ENCODE peak calls at places on chromosomes 11 and 22, in six cellular contexts. B is astrocyte of the spinal cord, N is OCI-LY7, J is testis, Y is heart left ventricle, S is astrocyte. E is an unnamed sample.

GRCh38 chr22:38777087-38777671 is 16.8 kb downstream of the DNAL4 start:
- DNase-seq in N (no peak), J (no peak), B (no peak), S (no peak), Y (peak), E (no peak)

GRCh38 chr22:30020511-30020910 is 59.8 kb upstream of the HORMAD2 start:
- DNase-seq in Y (no peak), J (no peak), N (no peak), S (no peak), B (no peak), E (no peak)

GRCh38 chr22:20066617-20067383 is 13.2 kb upstream of the DGCR8 start:
- DNase-seq in J (no peak), B (no peak), Y (no peak), N (no peak), S (no peak), E (no peak)

GRCh38 chr11:10602945-10603344 is 34.5 kb upstream of the LYVE1 start:
- DNase-seq in S (no peak), B (no peak), N (no peak), Y (no peak), J (no peak), E (no peak)

GRCh38 chr22:42697542-42698013 is 23.1 kb downstream of the A4GALT start:
- DNase-seq in Y (peak), J (peak), B (peak), N (no peak), S (peak), E (peak)

GRCh38 chr11:103281301-103281700 is 172.1 kb downstream of the DYNC2H1 start:
- DNase-seq in J (no peak), S (no peak), N (no peak), Y (no peak), B (no peak), E (no peak)

GRCh38 chr11:71190551-71190950 is 61.8 kb downstream of the SHANK2 start:
- DNase-seq in J (no peak), B (no peak), Y (no peak), S (no peak), N (no peak), E (no peak)

GRCh38 chr11:93089474-93090102 is 108.2 kb downstream of the SLC36A4 start:
- DNase-seq in S (peak), J (peak), N (peak), B (peak), Y (peak), E (peak)

GRCh38 chr22:19085233-19086043 is 36.8 kb downstream of the DGCR2 start:
- DNase-seq in S (no peak), Y (no peak), N (peak), B (peak), J (no peak), E (peak)

GRCh38 chr22:19543970-19544708 is 19.9 kb upstream of the CLDN5 start:
- DNase-seq in N (no peak), B (no peak), J (no peak), Y (no peak), S (no peak), E (no peak)

GRCh38 chr11:109364851-109365250 is 57.1 kb upstream of the C11orf87 start:
- DNase-seq in B (no peak), N (no peak), Y (no peak), J (no peak), S (no peak), E (no peak)

GRCh38 chr11:4658629-4659453 is 15.1 kb downstream of the OR51E1 start:
- DNase-seq in B (no peak), N (no peak), Y (no peak), S (no peak), J (no peak), E (no peak)

GRCh38 chr22:32684822-32685187 is 116.7 kb upstream of the TIMP3 start:
- DNase-seq in B (no peak), N (no peak), J (no peak), Y (no peak), S (peak), E (peak)

GRCh38 chr11:76658231-76658630 is 12.3 kb downstream of the LRRC32 start:
- DNase-seq in N (no peak), J (no peak), Y (no peak), B (no peak), S (no peak), E (no peak)

GRCh38 chr11:7642747-7643146 is 30.6 kb downstream of the CYB5R2 start:
- DNase-seq in J (no peak), B (no peak), N (no peak), Y (no peak), S (no peak), E (no peak)

GRCh38 chr11:123707606-123708205 is 33.8 kb downstream of the ZNF202 start:
- DNase-seq in J (peak), Y (peak), B (peak), S (peak), N (peak), E (peak)

GRCh38 chr22:46580940-46581579 is 39.1 kb upstream of the GRAMD4 start:
- DNase-seq in B (no peak), N (no peak), S (no peak), J (no peak), Y (peak), E (no peak)

GRCh38 chr11:5380740-5381342 is 2.8 kb upstream of the OR51M1 start:
- DNase-seq in N (peak), Y (peak), S (peak), J (peak), B (peak), E (peak)

GRCh38 chr22:30654361-30654760 is 13.3 kb downstream of the DUSP18 start:
- DNase-seq in N (no peak), J (no peak), Y (no peak), B (no peak), S (no peak), E (no peak)

GRCh38 chr11:69339041-69339733 is 45.2 kb downstream of the MYEOV start:
- DNase-seq in N (no peak), J (no peak), S (no peak), Y (no peak), B (no peak), E (no peak)

GRCh38 chr11:117901601-117902000 is 25.1 kb upstream of the FXYD6 start:
- DNase-seq in Y (peak), S (no peak), B (no peak), J (no peak), N (no peak), E (no peak)

GRCh38 chr11:14634813-14635212 is 8.8 kb upstream of the PDE3B start:
- DNase-seq in S (no peak), Y (no peak), N (no peak), J (no peak), B (no peak), E (no peak)

GRCh38 chr22:39598017-39598965 is 27.7 kb downstream of the CACNA1I start:
- DNase-seq in Y (no peak), N (peak), S (no peak), B (no peak), J (peak), E (no peak)

GRCh38 chr22:48729499-48730171 is 1098.0 kb downstream of the BRD1 start:
- DNase-seq in J (no peak), Y (peak), S (no peak), B (no peak), N (no peak), E (no peak)

GRCh38 chr11:12914401-12914912 is 94.7 kb upstream of the RASSF10 start:
- DNase-seq in Y (peak), J (peak), S (peak), N (peak), B (peak), E (no peak)

GRCh38 chr11:113073290-113073953 is 112.2 kb downstream of the NCAM1 start:
- DNase-seq in S (no peak), J (no peak), B (no peak), N (no peak), Y (peak), E (no peak)

GRCh38 chr11:9316334-9316733 is 1.9 kb upstream of the TMEM41B start:
- DNase-seq in S (no peak), J (no peak), B (no peak), Y (no peak), N (no peak), E (no peak)

GRCh38 chr22:27754247-27754887 is 47.2 kb downstream of the MN1 start:
- DNase-seq in S (peak), B (peak), N (no peak), J (no peak), Y (no peak), E (peak)

GRCh38 chr11:15333407-15333806 is 218.7 kb downstream of the INSC start:
- DNase-seq in J (no peak), Y (no peak), S (no peak), B (no peak), N (no peak), E (no peak)

GRCh38 chr11:65111537-65112225 is at the start of gene TM7SF2:
- DNase-seq in N (peak), J (peak), Y (peak), B (peak), S (peak), E (peak)
- H3K4me3 ChIP-seq in N (peak), J (peak), Y (peak), B (peak), S (peak), E (peak)

GRCh38 chr11:59182457-59183151 is 10.7 kb downstream of the DTX4 start:
- DNase-seq in B (no peak), Y (no peak), J (no peak), S (no peak), N (peak), E (no peak)
- TF ChIP-seq CTCF in B (peak), Y (no peak), J (no peak), S (no peak), N (peak), E (peak)

GRCh38 chr11:26607725-26608506 is 35.9 kb upstream of the MUC15 start:
- DNase-seq in S (no peak), Y (no peak), J (no peak), B (no peak), N (no peak), E (no peak)
- H3K4me3 ChIP-seq in S (no peak), Y (no peak), J (no peak), B (no peak), N (no peak), E (no peak)

DNA sequence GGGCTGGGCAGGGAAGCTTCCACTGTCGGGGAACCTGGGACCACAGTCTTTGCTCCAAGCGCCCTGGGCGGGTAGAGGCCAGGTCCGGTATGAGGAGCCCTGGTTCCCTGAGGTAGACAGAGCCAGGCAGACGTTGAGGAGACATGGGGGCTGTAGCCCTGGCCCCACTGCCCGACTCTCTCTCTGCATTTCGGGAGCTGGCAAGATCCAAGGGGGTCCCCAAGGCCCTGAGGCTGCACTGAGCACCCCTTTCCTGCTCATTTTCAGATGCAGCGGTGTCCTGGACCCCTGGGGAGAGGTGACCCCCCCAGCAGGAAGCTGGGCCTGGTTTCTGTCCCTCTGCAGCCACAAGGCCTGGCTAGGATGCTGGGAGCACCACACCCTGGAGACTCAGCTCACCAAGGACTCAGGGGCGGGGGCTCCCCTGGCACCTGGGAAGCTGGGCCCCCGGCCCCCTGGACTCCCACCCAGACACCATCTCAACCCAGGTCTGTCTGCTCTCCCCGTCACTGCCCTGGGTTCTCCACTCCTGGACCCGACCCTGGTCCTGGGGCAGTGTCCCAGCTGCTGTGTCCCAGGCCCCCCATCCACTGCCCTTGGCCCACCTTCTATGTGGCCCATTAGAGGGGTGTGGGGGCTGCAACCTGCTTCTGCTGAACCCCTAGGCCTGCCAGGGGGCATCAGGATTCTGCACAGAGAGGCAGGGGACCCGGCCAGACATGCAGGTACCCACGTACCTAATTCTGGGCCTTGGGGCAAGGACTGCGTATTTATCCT is 15.0 kb upstream of the MUC6 start:
- DNase-seq in S (no peak), J (no peak), B (no peak), Y (peak), N (no peak), E (no peak)
- TF ChIP-seq CTCF in S (no peak), J (no peak), B (no peak), Y (no peak), N (peak), E (no peak)

GRCh38 chr11:121453589-121454299 is 977 bp upstream of the SORL1-AS1 start:
- DNase-seq in B (no peak), Y (no peak), J (no peak), N (peak), S (no peak), E (no peak)
- H3K4me3 ChIP-seq in B (no peak), Y (peak), J (no peak), N (peak), S (no peak), E (no peak)

GRCh38 chr22:44828193-44828592 is 75.8 kb downstream of the ARHGAP8 start:
- DNase-seq in S (no peak), Y (no peak), N (peak), J (no peak), B (no peak), E (no peak)
- TF ChIP-seq CTCF in S (peak), Y (peak), N (peak), J (peak), B (peak), E (peak)

GRCh38 chr11:45179686-45180085 is 33.2 kb downstream of the PRDM11 start:
- DNase-seq in N (no peak), Y (no peak), S (no peak), B (no peak), J (no peak), E (no peak)

GRCh38 chr11:45180158-45180887 is 33.9 kb downstream of the PRDM11 start:
- DNase-seq in J (peak), S (no peak), N (no peak), B (no peak), Y (peak), E (no peak)

GRCh38 chr11:45176996-45177395 is 30.6 kb downstream of the PRDM11 start:
- DNase-seq in B (no peak), S (no peak), J (no peak), Y (peak), N (no peak), E (no peak)

GRCh38 chr11:45178890-45179663 is 32.6 kb downstream of the PRDM11 start:
- DNase-seq in S (peak), J (no peak), Y (no peak), N (no peak), B (peak), E (peak)

GRCh38 chr11:45178223-45178622 is 31.8 kb downstream of the PRDM11 start:
- DNase-seq in S (no peak), N (no peak), B (no peak), Y (no peak), J (no peak), E (no peak)
- H3K4me3 ChIP-seq in S (no peak), N (no peak), B (no peak), Y (no peak), J (no peak), E (no peak)

DNA sequence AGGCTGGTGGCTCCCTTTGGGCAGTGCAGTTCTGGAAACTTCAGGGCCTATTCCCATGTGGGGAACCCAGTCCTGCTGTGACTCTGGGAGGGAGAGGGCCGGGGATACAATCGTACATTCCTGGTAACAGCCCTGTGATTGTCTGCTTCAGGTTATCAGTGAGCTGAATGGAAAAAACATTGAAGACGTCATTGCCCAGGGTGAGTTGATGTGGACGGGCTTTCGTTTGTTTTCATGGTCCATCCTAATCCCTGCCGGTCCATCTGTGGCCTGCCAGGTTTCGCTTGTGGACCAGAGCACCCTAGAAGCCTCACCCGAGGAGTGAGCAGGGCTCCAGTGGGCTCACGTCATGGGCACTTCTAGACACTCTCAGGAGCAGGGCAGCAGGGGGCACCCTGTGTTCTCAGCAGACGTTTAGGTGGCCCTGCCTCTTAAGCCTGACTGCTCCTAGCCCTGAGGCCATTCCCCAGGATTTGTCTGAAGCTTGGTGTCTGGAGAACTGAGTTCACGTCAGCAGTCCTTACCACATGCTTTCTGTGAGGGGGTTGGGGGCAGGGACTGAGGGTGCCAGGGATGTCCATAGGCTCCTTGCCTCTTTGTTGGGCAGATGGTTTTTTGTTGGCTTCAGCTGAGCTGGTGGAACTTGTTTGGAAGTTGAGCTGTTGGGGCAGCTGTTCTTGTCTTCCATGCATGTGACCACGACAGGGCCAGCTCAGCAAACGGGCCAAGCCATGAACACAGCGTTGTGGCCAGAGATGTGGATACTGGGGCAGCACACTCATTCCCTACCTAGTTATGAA is 1.9 kb downstream of the RPLP2 start:
- DNase-seq in Y (no peak), J (no peak), B (no peak), N (no peak), S (no peak), E (no peak)
- TF ChIP-seq CTCF in Y (no peak), J (no peak), B (peak), N (peak), S (no peak), E (no peak)

GRCh38 chr11:64291746-64292457 is 800 bp downstream of the KCNK4 start:
- DNase-seq in S (no peak), J (no peak), B (no peak), Y (no peak), N (no peak), E (no peak)
- H3K4me3 ChIP-seq in S (peak), J (peak), B (no peak), Y (peak), N (no peak), E (peak)

GRCh38 chr11:67406969-67407699 is 3.3 kb downstream of the TBC1D10C start:
- DNase-seq in J (no peak), B (no peak), S (no peak), N (peak), Y (no peak), E (no peak)
- TF ChIP-seq CTCF in J (no peak), B (no peak), S (no peak), N (peak), Y (no peak), E (no peak)